ENCODE peak calls at places on chromosomes 13 and 19, in nine cellular contexts. X is endodermal cell; N is activated B cell treated with CpG ODN at 0.5 μM for 24 hours; J is CD4-positive, alpha-beta T cell; D is AG04450; K is mucosa of descending colon; S is left lung; A is BJ; Z is HFFc6. L is an unnamed sample.

GRCh38 chr19:36213793-36214387 is 575 bp downstream of the ZNF565 start:
- DNase-seq in D (no peak), X (no peak), N (no peak), A (no peak), Z (peak; percentile 24), K (no peak), J (no peak), S (no peak), L (no peak)

GRCh38 chr19:8361921-8362793 is 1.8 kb upstream of the ANGPTL4 start:
- DNase-seq in K (peak; percentile 91), Z (peak; percentile 98), D (peak; percentile 94), X (no peak), J (no peak), N (no peak), S (peak; percentile 92), A (peak; percentile 86), L (peak; percentile 96)

GRCh38 chr13:113186061-113186900 is 22.2 kb downstream of the PCID2 start:
- DNase-seq in A (no peak), X (no peak), J (no peak), D (no peak), S (no peak), N (no peak), Z (no peak), K (no peak), L (peak; percentile 34)

GRCh38 chr19:24065865-24066604 is 21.0 kb upstream of the ZNF254 start:
- DNase-seq in S (no peak), D (no peak), A (no peak), J (no peak), X (no peak), N (no peak), Z (no peak), K (no peak), L (no peak)

GRCh38 chr19:19661675-19662251 is 1.7 kb downstream of the ATP13A1 start:
- DNase-seq in K (peak; percentile 56), J (no peak), S (no peak), A (no peak), Z (no peak), D (no peak), X (peak; percentile 62), N (no peak), L (no peak)

GRCh38 chr19:56350416-56351045 is 35.9 kb upstream of the ZSCAN5A start:
- DNase-seq in J (peak; percentile 26), A (no peak), D (peak; percentile 3), N (no peak), S (no peak), Z (peak; percentile 28), X (peak; percentile 73), K (no peak), L (peak; percentile 46)

GRCh38 chr13:59700281-59700680 is 463.4 kb downstream of the DIAPH3 start:
- DNase-seq in D (no peak), S (no peak), K (no peak), X (no peak), A (no peak), J (no peak), N (no peak), Z (peak; percentile 47), L (peak; percentile 29)

GRCh38 chr19:39390460-39390758 is 497 bp downstream of the PAF1 start:
- DNase-seq in J (peak; percentile 60), A (no peak), K (no peak), Z (no peak), N (no peak), X (no peak), D (no peak), S (no peak), L (no peak)

GRCh38 chr19:48713041-48713863 is 6.3 kb downstream of the MAMSTR start:
- DNase-seq in S (no peak), J (no peak), D (no peak), N (peak; percentile 17), K (no peak), A (no peak), Z (no peak), X (peak; percentile 88), L (no peak)

GRCh38 chr13:101590479-101590878 is 138.0 kb downstream of the ITGBL1 start:
- DNase-seq in X (no peak), Z (no peak), J (no peak), N (no peak), A (no peak), D (no peak), K (no peak), S (no peak), L (no peak)

GRCh38 chr13:89029062-89029461 is 1357.9 kb downstream of the SLITRK5 start:
- DNase-seq in D (no peak), J (no peak), N (no peak), X (no peak), A (no peak), S (no peak), Z (no peak), K (no peak), L (no peak)

GRCh38 chr13:53920916-53921315 is 892.3 kb downstream of the OLFM4 start:
- DNase-seq in X (no peak), S (peak; percentile 28), K (peak; percentile 34), A (no peak), Z (no peak), D (no peak), N (no peak), J (no peak), L (no peak)

GRCh38 chr13:21137696-21138095 is 38.7 kb downstream of the SKA3 start:
- DNase-seq in S (no peak), Z (peak; percentile 24), N (no peak), J (no peak), K (no peak), X (no peak), D (no peak), A (no peak), L (peak; percentile 34)

GRCh38 chr19:6828306-6828697 is 55.8 kb downstream of the VAV1 start:
- DNase-seq in D (no peak), Z (no peak), A (no peak), X (peak; percentile 86), J (no peak), N (no peak), K (no peak), S (peak; percentile 36), L (no peak)

GRCh38 chr19:44640518-44640917 is 3.2 kb upstream of the PVR start:
- DNase-seq in K (no peak), S (no peak), D (no peak), Z (peak; percentile 38), N (no peak), J (no peak), A (no peak), X (no peak), L (peak; percentile 52)

GRCh38 chr19:44634785-44635184 is 8.9 kb upstream of the PVR start:
- DNase-seq in N (no peak), S (no peak), D (no peak), A (no peak), J (no peak), K (no peak), X (no peak), Z (no peak), L (no peak)

GRCh38 chr19:44637390-44637764 is 6.3 kb upstream of the PVR start:
- DNase-seq in N (no peak), Z (no peak), D (no peak), K (no peak), A (no peak), X (no peak), J (no peak), S (no peak), L (no peak)

GRCh38 chr19:44636439-44637389 is 7.0 kb upstream of the PVR start:
- DNase-seq in S (no peak), J (no peak), Z (no peak), K (no peak), X (no peak), N (no peak), D (no peak), A (no peak), L (no peak)

GRCh38 chr19:44635581-44636438 is 7.9 kb upstream of the PVR start:
- DNase-seq in A (no peak), K (no peak), X (no peak), N (no peak), S (no peak), J (no peak), D (no peak), Z (peak; percentile 66), L (peak; percentile 58)
- TF ChIP-seq CTCF in A (no peak), K (no peak), X (no peak), N (no peak), S (no peak), J (no peak), D (no peak), Z (peak; percentile 11), L (peak; percentile 9)

DNA sequence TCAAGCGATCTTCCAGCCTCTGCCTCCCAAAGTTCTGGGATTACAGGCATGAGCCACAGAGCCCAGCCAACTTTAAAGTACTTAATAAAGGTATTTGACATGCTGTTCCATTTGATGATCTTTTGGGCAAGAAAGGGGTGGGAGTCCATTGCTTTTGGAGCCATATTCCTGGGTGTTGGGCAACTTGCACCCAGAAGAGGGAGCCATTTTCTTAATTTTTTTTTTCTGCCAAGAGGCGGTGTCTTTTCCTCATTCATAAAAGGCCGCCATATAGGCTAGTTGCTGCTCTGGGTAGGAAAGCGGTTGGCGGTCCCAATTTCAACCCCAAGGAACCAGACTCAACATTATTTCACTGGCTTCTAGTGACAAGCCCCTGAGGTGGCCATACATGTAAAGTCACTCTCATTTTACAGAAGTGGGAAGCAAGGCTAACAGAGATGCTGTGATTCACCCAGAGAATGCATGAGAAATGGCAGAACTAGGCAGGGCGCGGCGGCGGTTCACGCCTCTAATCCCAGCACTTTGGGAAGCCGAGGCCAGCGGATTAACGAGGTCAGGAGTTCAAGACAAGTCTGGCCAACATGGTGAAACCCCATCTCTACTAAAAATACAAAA is 139.6 kb downstream of the CACNA1A start:
- DNase-seq in X (peak; percentile 68), A (no peak), D (no peak), S (no peak), K (no peak), N (no peak), J (no peak), Z (peak; percentile 19), L (peak; percentile 27)
- TF ChIP-seq CTCF in X (peak; percentile 77), A (peak; percentile 52), D (peak; percentile 61), S (no peak), K (no peak), N (no peak), J (no peak), Z (peak; percentile 87), L (peak; percentile 57)

DNA sequence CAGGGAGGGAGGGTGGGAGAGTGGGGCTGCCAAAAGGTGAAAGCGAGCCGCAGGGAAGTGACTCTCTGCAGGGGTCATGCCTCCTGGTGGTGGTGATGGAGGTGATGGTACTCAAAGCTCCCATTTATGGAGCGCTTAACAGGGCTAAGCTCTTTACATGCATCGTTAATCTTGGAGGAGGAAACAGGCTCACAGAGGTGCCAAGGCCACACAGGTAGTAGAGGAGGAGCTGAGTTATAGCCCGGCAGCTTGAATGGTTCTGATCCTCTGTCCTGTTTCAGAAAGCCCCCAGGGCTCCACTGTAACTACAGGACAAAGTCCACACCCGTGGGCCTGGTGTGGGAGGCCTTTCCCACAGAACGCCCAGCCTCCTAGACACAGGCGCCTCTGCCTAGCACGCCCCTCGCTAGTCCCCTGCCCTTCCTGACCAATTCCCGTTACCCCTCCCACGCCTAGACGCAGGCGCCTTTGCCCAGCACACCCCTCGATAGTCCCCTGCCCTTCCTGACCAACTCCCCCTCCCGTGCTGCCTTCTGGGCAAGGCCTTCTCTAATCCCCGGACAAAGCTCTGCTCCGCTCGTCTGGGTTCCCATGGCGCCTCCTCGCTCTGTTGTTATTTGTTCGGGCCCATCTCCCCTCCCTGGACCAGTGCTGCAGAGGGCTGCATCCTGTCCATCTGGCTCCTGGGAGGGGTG is 10.8 kb downstream of the PPP1R37 start:
- DNase-seq in A (no peak), D (no peak), K (no peak), X (peak; percentile 60), Z (no peak), S (no peak), J (no peak), N (no peak), L (no peak)
- TF ChIP-seq CTCF in A (peak; percentile 26), D (peak; percentile 26), K (no peak), X (peak; percentile 51), Z (no peak), S (no peak), J (no peak), N (no peak), L (no peak)

GRCh38 chr13:49579501-49579900 is 5.9 kb downstream of the RCBTB1 start:
- DNase-seq in K (no peak), N (no peak), D (no peak), A (no peak), J (no peak), X (no peak), Z (no peak), S (no peak), L (no peak)
- TF ChIP-seq CTCF in K (no peak), N (no peak), D (no peak), A (no peak), J (no peak), X (no peak), Z (no peak), S (no peak), L (no peak)

L was measured in astrocyte of the spinal cord.